ENCODE peak calls at places on chromosomes 2 and 18, in six cellular contexts. O is T follicular helper cell; X is HT1080; P is posterior cingulate gyrus; H is activated CD4-positive, alpha-beta T cell treated with anti-CD3 and anti-CD28 coated beads, Interleukin-2, amount 50 U/mL, for 4 hours; R is PC-3. J is an unnamed sample.

GRCh38 chr2:237283136-237283928 is 130.6 kb downstream of the COL6A3 start:
- DNase-seq in X (peak), H (no peak), R (peak), O (no peak), P (no peak), J (no peak)

GRCh38 chr2:206573793-206574192 is 68.5 kb upstream of the FAM237A start:
- DNase-seq in O (no peak), R (no peak), X (no peak), H (no peak), P (no peak), J (no peak)

GRCh38 chr2:127762441-127762840 is 48.5 kb downstream of the WDR33 start:
- DNase-seq in H (no peak), X (no peak), P (no peak), O (no peak), R (no peak), J (no peak)

GRCh38 chr2:40760071-40760666 is 308.3 kb upstream of the SLC8A1 start:
- DNase-seq in R (peak), P (no peak), H (no peak), X (peak), O (no peak), J (peak)

GRCh38 chr2:24852431-24853020 is 59.3 kb downstream of the CENPO start:
- DNase-seq in H (no peak), O (no peak), R (no peak), P (peak), X (no peak), J (no peak)

GRCh38 chr2:222424729-222425671 is 657 bp downstream of the SGPP2 start:
- DNase-seq in X (no peak), R (no peak), P (peak), H (peak), O (peak), J (no peak)

GRCh38 chr2:55116966-55117365 is 66.7 kb upstream of the RTN4 start:
- DNase-seq in X (no peak), R (no peak), P (no peak), O (no peak), H (no peak), J (peak)

GRCh38 chr18:37270046-37270665 is 295.4 kb downstream of the CELF4 start:
- DNase-seq in R (peak), P (no peak), X (peak), H (no peak), O (peak), J (peak)

GRCh38 chr18:36321636-36322407 is 24.3 kb downstream of the FHOD3 start:
- DNase-seq in H (no peak), P (no peak), X (peak), R (peak), O (no peak), J (no peak)

J was measured in erythroblast.